ENCODE peak calls at places on chromosomes 12 and 14, in four cellular contexts. M is Panc1, T is SK-N-SH, G is breast epithelium. C is an unnamed sample. For H3K9me3, the result is how much of the 10 kb centered on the place peaks cover.

GRCh38 chr14:56195219-56195618 is 77.0 kb downstream of the PELI2 start:
- DNase-seq in M (no peak), T (no peak), G (no peak), C (no peak)

GRCh38 chr12:21819236-21819635 is 44.7 kb upstream of the KCNJ8 start:
- DNase-seq in M (no peak), T (no peak), G (no peak), C (no peak)

GRCh38 chr14:96625436-96625945 is 123.3 kb downstream of the PAPOLA start:
- DNase-seq in M (no peak), T (no peak), G (no peak), C (no peak)

GRCh38 chr14:71499018-71499417 is 433.2 kb upstream of the RGS6 start:
- DNase-seq in M (no peak), T (no peak), G (no peak), C (no peak)

GRCh38 chr14:58278177-58278576 is 20.2 kb upstream of the ARID4A start:
- DNase-seq in M (no peak), T (no peak), G (no peak), C (no peak)

GRCh38 chr14:61625171-61625570 is 70.1 kb upstream of the HIF1A start:
- DNase-seq in M (no peak), T (no peak), G (no peak), C (no peak)

GRCh38 chr12:112988224-112988623 is 9.9 kb downstream of the OAS2 start:
- DNase-seq in M (no peak), T (no peak), G (no peak), C (no peak)

GRCh38 chr14:77122555-77123125 is 19.0 kb downstream of the ZDHHC22 start:
- DNase-seq in M (no peak), T (no peak), G (no peak), C (no peak)

GRCh38 chr12:56614627-56615026 is 15.5 kb downstream of the BAZ2A start:
- DNase-seq in M (no peak), T (no peak), G (no peak), C (no peak)

GRCh38 chr14:99463974-99464373 is 16.7 kb downstream of the SETD3 start:
- DNase-seq in M (no peak), T (no peak), G (no peak), C (no peak)

GRCh38 chr12:124305776-124306685 is 11.1 kb downstream of the RFLNA start:
- DNase-seq in M (no peak), T (no peak), G (no peak), C (no peak)

GRCh38 chr12:131608740-131609665 is 101.9 kb upstream of the SFSWAP start:
- DNase-seq in M (no peak), T (peak), G (peak), C (peak)

GRCh38 chr14:23639891-23640523 is 3.8 kb downstream of the DHRS2 start:
- DNase-seq in M (no peak), T (no peak), G (no peak), C (no peak)

GRCh38 chr14:51566831-51567582 is 84.7 kb upstream of the FRMD6 start:
- DNase-seq in M (no peak), T (no peak), G (no peak), C (no peak)

GRCh38 chr14:70098257-70098809 is 90.4 kb downstream of the SLC8A3 start:
- DNase-seq in M (no peak), T (no peak), G (no peak), C (no peak)

GRCh38 chr12:66813137-66813867 is 134.4 kb upstream of the GRIP1 start:
- DNase-seq in M (no peak), T (no peak), G (no peak), C (no peak)

GRCh38 chr12:19186722-19187661 is 57.5 kb downstream of the PLEKHA5 start:
- DNase-seq in M (peak), T (peak), G (no peak), C (no peak)

GRCh38 chr12:96501908-96502307 is 12.5 kb downstream of the CFAP54 start:
- DNase-seq in M (no peak), T (no peak), G (no peak), C (no peak)

GRCh38 chr12:75816892-75817291 is 214.7 kb downstream of the PHLDA1 start:
- DNase-seq in M (no peak), T (no peak), G (no peak), C (no peak)

GRCh38 chr14:87351007-87351406 is 642.0 kb downstream of the GALC start:
- DNase-seq in M (no peak), T (no peak), G (no peak), C (no peak)

GRCh38 chr14:33737446-33737845 is 213.4 kb downstream of the EGLN3 start:
- DNase-seq in M (no peak), T (no peak), G (no peak), C (no peak)

GRCh38 chr12:42483534-42483857 is 106.0 kb downstream of the PRICKLE1 start:
- DNase-seq in M (no peak), T (peak), G (no peak), C (peak)

GRCh38 chr14:46580941-46581671 is 70.5 kb downstream of the RPL10L start:
- DNase-seq in M (no peak), T (peak), G (no peak), C (no peak)

DNA sequence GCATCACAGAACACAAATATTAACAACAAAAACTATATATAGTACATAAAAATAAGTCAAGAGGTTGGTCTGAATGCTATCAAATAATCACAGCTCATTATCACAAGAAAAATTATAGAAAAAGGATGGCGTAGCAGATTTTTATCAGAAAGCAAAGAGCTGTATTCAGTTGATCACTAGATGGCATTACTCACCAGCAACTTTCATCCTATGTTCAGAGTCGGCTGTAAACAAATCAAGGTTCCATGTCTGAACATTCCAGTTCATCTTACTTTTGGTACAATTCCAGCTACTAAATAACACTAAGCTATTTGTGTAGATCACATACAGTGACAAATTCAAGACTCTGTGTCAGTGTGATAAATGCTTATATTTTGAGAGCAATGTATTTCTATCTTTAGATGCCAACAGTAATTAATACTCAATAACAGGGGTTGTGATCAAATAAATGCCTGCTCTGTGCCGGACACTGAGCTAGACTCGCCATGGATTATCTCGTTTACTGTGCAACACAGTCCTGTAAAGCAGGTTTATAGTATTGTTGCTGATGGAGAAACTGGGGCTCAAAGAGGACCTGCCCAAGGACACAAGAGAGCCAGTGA is 30.1 kb downstream of the NRDE2 start:
- DNase-seq in M (peak), T (peak), G (no peak), C (no peak)
- TF ChIP-seq POLR2AphosphoS5 in M (no peak), T (no peak), G (no peak), C (no peak)

GRCh38 chr14:82431031-82431430 is 897.4 kb upstream of the SEL1L start:
- DNase-seq in M (no peak), T (no peak), G (no peak), C (no peak)
- H3K9me3 ChIP-seq in M (under half), T (under half), G (under half), C (under half)

DNA sequence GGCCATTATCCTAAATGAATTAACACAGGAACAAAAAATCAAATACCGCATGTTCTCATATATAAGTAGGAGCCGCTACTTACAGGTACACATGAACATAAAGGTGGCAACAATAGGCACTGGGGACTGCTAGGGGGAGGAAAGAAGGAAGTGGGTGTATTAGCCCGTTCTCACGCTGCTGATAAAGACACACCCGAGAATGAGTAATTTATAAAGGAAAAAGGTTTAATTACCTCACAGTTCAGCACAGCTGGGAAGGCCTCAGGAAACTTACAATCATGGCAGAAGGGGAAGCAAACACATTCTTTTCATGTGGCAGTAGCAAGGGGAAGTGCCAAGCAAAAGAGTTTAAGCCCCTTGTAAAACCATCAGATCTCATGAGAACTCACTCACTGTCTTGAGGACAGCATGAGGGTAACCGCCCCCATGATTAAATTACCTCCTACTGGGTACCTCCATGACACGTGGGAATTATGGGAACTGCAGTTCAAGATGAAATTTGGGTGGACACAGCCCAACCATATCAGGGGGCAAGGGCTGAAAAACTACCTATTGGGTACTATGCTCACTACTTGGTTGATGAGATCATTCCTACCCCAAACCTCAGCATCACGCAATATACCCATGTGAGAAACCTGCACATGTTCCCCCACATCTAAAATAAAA is 16.4 kb upstream of the MIA2 start:
- DNase-seq in M (no peak), T (no peak), G (no peak), C (no peak)
- TF ChIP-seq POLR2AphosphoS5 in M (no peak), T (no peak), G (no peak), C (no peak)

GRCh38 chr14:29648045-29648444 is 279.6 kb downstream of the PRKD1 start:
- DNase-seq in M (no peak), T (no peak), G (no peak), C (no peak)
- H3K9me3 ChIP-seq in M (under half), T (under half), G (under half), C (under half)

GRCh38 chr14:103103461-103104388 is 9.2 kb downstream of the EXOC3L4 start:
- DNase-seq in M (no peak), T (peak), G (no peak), C (peak)

GRCh38 chr14:103104389-103104653 is 9.8 kb downstream of the EXOC3L4 start:
- DNase-seq in M (no peak), T (no peak), G (no peak), C (no peak)

GRCh38 chr14:103105580-103106168 is 11.1 kb downstream of the EXOC3L4 start:
- DNase-seq in M (no peak), T (no peak), G (no peak), C (peak)

GRCh38 chr14:103102689-103103260 is 8.2 kb downstream of the EXOC3L4 start:
- DNase-seq in M (no peak), T (no peak), G (no peak), C (no peak)

DNA sequence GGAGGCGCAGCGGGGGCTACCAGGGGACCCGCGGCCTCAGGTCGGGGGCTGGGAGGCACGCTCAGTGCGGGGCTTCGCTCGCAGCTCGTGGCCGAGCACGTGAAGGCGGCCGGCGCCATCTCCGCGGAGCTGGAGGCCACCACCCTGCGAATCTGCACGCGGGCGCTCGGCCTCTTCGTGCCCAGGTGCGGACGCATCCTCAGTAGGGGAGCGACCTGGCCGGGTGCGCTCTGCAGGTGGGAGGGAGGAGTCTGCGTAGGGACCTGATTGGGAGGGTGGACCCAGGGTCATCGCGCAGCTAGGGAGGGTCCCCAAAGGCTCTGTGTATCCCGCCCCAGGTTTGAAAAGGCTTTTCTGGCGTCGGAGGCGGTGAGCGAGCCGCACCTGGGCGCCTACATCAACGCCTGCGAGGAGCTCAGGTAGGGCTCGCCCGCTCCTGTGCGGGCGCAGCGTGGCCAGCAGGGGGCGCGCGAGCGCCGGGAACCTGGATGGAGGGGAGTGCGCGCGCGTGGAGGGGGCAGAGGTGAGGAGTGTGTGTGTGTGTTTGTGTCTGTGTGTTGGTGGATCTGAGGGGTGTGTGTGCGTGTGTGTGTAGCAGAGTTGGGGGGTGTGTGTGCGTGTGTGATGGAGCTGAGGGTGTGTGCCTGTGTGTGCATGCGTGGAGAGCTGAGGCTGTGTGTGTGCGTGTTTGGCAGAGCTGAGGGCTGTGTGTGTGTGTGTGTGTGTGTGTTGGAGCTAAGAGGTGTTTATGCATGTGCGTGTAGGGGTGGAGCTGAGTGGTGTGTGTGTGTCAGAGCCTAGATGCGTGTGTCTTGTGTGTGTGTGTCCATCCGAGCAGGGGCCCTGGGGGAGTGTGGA is 10.4 kb downstream of the EXOC3L4 start:
- DNase-seq in M (no peak), T (peak), G (peak), C (peak)
- TF ChIP-seq POLR2AphosphoS5 in M (no peak), T (no peak), G (no peak), C (no peak)

GRCh38 chr12:37545759-37546158 is 770.8 kb upstream of the ALG10B start:
- DNase-seq in M (no peak), T (no peak), G (no peak), C (no peak)
- H3K9me3 ChIP-seq in M (under half), T (under half), G (under half), C (under half)

GRCh38 chr14:74920281-74920680 is 2.8 kb downstream of the RPS6KL1 start:
- DNase-seq in M (no peak), T (no peak), G (no peak), C (no peak)

GRCh38 chr14:74917646-74918081 is 5.4 kb downstream of the RPS6KL1 start:
- DNase-seq in M (no peak), T (no peak), G (no peak), C (peak)

GRCh38 chr14:74921053-74921620 is 1.9 kb downstream of the RPS6KL1 start:
- DNase-seq in M (no peak), T (no peak), G (no peak), C (peak)

GRCh38 chr14:74918380-74918779 is 4.7 kb downstream of the RPS6KL1 start:
- DNase-seq in M (no peak), T (no peak), G (no peak), C (no peak)

DNA sequence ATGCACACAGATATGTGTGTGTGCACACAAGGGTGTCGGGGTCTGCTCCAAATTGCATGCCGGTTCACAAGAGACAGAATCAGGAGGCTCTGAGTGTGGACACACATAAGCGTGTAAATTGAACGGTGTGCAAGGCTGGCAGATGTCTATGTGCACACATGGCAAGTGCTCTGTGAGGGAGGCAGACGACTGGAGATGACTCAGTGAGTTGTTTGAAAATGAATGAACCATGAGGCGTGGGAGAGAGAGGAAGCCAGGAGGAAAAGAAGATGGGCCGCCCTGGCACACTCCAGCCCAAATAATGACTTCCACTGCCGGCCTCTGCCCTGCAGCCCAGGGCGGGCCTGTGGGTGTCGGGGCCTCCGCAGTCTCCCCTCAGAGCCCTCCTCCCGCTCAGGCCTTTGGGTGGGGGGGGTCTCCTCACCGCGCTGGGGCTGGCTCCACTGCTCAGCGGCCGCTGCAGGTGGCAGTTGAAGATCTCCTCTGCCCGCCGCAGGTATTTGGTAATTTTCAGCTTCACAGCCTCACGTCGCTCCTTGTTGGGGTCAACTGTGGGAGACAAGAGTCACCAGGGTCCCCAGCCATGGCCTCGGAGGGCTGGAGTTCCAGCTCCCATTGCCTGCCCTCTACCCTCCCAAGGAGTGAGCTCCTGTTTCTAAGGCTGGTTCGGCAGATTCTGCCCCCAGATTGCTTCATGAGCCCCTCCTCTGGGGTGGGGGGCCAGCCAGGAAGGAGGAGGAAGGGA is 3.5 kb downstream of the RPS6KL1 start:
- DNase-seq in M (no peak), T (no peak), G (no peak), C (peak)
- TF ChIP-seq POLR2AphosphoS5 in M (no peak), T (no peak), G (no peak), C (no peak)

DNA sequence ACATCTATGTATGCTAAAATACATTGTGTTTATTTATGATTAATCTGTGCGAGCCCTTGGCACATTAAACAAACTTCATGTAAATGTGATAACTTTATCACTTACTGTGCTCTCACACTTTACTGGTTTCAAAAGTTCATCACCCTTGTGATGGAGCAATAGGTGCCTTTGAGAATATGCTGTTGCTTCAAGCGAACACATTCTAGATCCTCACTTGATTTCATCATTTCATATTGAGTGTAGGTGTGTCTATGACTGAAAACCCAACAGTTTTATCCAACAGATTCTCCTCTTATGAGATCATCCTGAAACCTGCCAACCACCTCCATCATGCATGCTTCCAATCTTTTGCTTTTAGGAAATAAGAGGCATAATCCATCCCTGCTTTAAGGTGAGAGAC is 854.4 kb downstream of the TMEM121 start:
- DNase-seq in M (no peak), T (no peak), G (no peak), C (no peak)
- H3K9me3 ChIP-seq in M (under half), T (under half), G (under half), C (under half)

DNA sequence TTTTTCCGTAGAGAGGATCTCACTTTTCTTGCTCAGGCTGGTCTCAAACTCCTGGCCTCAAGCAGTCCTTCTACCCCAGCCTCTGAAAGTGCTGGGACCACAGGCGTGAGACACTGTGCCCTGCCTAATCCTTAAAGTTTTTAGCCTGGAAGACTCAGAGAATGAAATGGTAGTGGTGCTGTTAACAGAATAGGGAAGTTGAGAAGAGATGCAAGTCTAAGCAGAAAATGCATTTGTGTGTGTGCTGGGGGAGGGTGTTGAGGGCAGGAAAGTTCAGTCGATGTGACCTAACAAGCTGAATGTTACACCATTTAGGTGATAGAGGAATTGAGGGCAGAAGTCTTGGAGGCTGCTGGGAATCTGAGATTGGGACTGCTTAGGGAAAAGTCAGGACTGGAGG is 6.9 kb upstream of the TUBA1A start:
- DNase-seq in M (no peak), T (no peak), G (no peak), C (no peak)
- TF ChIP-seq POLR2AphosphoS5 in M (no peak), T (no peak), G (no peak), C (no peak)

DNA sequence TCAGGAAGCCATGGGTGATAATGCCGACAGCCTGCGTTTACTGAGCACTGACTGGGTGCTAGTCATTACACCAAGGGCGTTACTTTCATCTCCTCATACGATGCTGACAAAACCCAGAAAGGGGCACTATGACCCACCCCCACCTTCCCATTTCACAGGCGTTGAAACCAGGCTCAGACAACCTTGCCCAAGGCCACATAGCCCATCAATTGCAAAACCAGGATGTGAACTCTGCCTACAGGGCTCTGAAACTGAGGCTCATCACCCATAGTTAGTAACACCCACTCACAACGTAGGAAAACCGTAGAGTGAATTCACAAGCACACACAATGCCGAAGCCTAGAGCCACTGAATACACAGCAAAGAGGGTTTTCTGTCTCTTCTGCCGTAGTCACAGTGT is 119.9 kb downstream of the RIMBP2 start:
- DNase-seq in M (no peak), T (no peak), G (no peak), C (no peak)
- H3K9me3 ChIP-seq in M (under half), T (under half), G (under half), C (under half)

C was measured in upper lobe of left lung.